ENCODE peak calls at places on chromosomes 3 and 15, in seven cellular contexts. E is upper lobe of right lung; W is stimulated activated naive CD8-positive, alpha-beta T cell treated with anti-CD3 and anti-CD28 coated beads, Interleukin-15, Interleukin-2, amounts not matched to agents 100 U/mL and 50 U/mL, for 24 hours; M is endothelial cell; S is activated CD4-positive, alpha-beta T cell treated with anti-CD3 and anti-CD28 coated beads, Interleukin-2, amount 50 U/mL, for 1 hour; X is mucosa of gallbladder; H is RWPE1. J is an unnamed sample.

GRCh38 chr3:16547958-16548357 is 34.5 kb upstream of the RFTN1 start:
- DNase-seq in E (no peak), W (no peak), M (no peak), S (no peak), X (no peak), H (no peak), J (no peak)

GRCh38 chr3:78905700-78906099 is 862.1 kb downstream of the ROBO1 start:
- DNase-seq in E (no peak), W (no peak), M (no peak), S (no peak), X (no peak), H (no peak), J (no peak)

GRCh38 chr3:71926242-71926560 is 141.3 kb upstream of the PROK2 start:
- DNase-seq in E (no peak), W (no peak), M (peak), S (no peak), X (peak), H (peak), J (no peak)

GRCh38 chr3:98777801-98778220 is 14.7 kb downstream of the ST3GAL6 start:
- DNase-seq in E (no peak), W (no peak), M (no peak), S (no peak), X (no peak), H (no peak), J (no peak)

GRCh38 chr15:67446449-67446848 is 74.5 kb upstream of the C15orf61 start:
- DNase-seq in E (no peak), W (no peak), M (no peak), S (no peak), X (no peak), H (no peak), J (no peak)

GRCh38 chr3:173709026-173709425 is 311.5 kb downstream of the NLGN1 start:
- DNase-seq in E (no peak), W (no peak), M (no peak), S (no peak), X (no peak), H (no peak), J (no peak)

GRCh38 chr3:181694805-181695660 is 16.7 kb upstream of the SOX2 start:
- DNase-seq in E (peak), W (no peak), M (peak), S (no peak), X (no peak), H (no peak), J (no peak)

GRCh38 chr3:10008588-10009344 is 17.5 kb upstream of the FANCD2 start:
- DNase-seq in E (peak), W (peak), M (peak), S (peak), X (peak), H (peak), J (peak)

GRCh38 chr3:52890735-52891134 is 6.6 kb downstream of the STIMATE start:
- DNase-seq in E (no peak), W (peak), M (no peak), S (peak), X (no peak), H (peak), J (no peak)

GRCh38 chr3:126531051-126531330 is 7.0 kb downstream of the CHST13 start:
- DNase-seq in E (no peak), W (no peak), M (no peak), S (no peak), X (no peak), H (no peak), J (no peak)

GRCh38 chr3:35664460-35664919 is 25.2 kb downstream of the ARPP21 start:
- DNase-seq in E (peak), W (no peak), M (peak), S (no peak), X (peak), H (no peak), J (no peak)

GRCh38 chr15:60830479-60830878 is 351.5 kb upstream of the ICE2 start:
- DNase-seq in E (no peak), W (no peak), M (no peak), S (no peak), X (no peak), H (no peak), J (no peak)

GRCh38 chr3:170232266-170232665 is 10.0 kb downstream of the PRKCI start:
- DNase-seq in E (no peak), W (no peak), M (no peak), S (no peak), X (no peak), H (no peak), J (no peak)

GRCh38 chr15:70906842-70907241 is 14.2 kb downstream of the LRRC49 start:
- DNase-seq in E (no peak), W (no peak), M (no peak), S (no peak), X (no peak), H (no peak), J (no peak)

GRCh38 chr3:57659004-57659672 is 33.7 kb downstream of the DENND6A start:
- DNase-seq in E (no peak), W (no peak), M (no peak), S (no peak), X (no peak), H (peak), J (no peak)

GRCh38 chr3:125683067-125683844 is 88.0 kb upstream of the OSBPL11 start:
- DNase-seq in E (peak), W (no peak), M (no peak), S (no peak), X (no peak), H (no peak), J (no peak)

GRCh38 chr3:149180057-149180573 is 41.5 kb downstream of the CP start:
- DNase-seq in E (peak), W (no peak), M (no peak), S (no peak), X (peak), H (peak), J (no peak)

GRCh38 chr3:1969269-1969668 is 129.4 kb upstream of the CNTN4 start:
- DNase-seq in E (no peak), W (no peak), M (no peak), S (no peak), X (no peak), H (no peak), J (no peak)

GRCh38 chr15:74191798-74192197 is 10.8 kb downstream of the STRA6 start:
- DNase-seq in E (no peak), W (no peak), M (no peak), S (no peak), X (no peak), H (no peak), J (no peak)

GRCh38 chr3:69246612-69247011 is 124.2 kb upstream of the LMOD3 start:
- DNase-seq in E (no peak), W (no peak), M (no peak), S (no peak), X (no peak), H (no peak), J (no peak)

GRCh38 chr3:184491011-184491576 is 70.5 kb upstream of the EPHB3 start:
- DNase-seq in E (peak), W (no peak), M (no peak), S (no peak), X (peak), H (no peak), J (no peak)

GRCh38 chr15:67108122-67108871 is 42.9 kb downstream of the SMAD3 start:
- DNase-seq in E (no peak), W (no peak), M (no peak), S (no peak), X (no peak), H (no peak), J (no peak)

GRCh38 chr3:25038907-25039306 is 389.2 kb upstream of the RARB start:
- DNase-seq in E (no peak), W (no peak), M (no peak), S (no peak), X (no peak), H (no peak), J (no peak)

GRCh38 chr15:101183226-101183925 is 68.5 kb downstream of the CHSY1 start:
- DNase-seq in E (no peak), W (no peak), M (no peak), S (no peak), X (no peak), H (no peak), J (no peak)

J was measured in neuronal stem cell.